ENCODE peak calls at places on chromosomes 12 and 14, in seven cellular contexts. B, G, K, J, I, S and R are unnamed samples. For H3K4me1, the result is how much of the 10 kb centered on the place peaks cover.

GRCh38 chr14:60266021-60266937 is 17.3 kb downstream of the PPM1A start:
- DNase-seq in J (no peak), G (peak), B (no peak), I (no peak), K (no peak), S (peak), R (no peak)

GRCh38 chr12:22229652-22230279 is 104.7 kb downstream of the ST8SIA1 start:
- DNase-seq in J (no peak), B (no peak), S (no peak), K (no peak), I (no peak), G (no peak), R (no peak)

GRCh38 chr14:22039938-22040780 is 366.5 kb upstream of the OR4E1 start:
- DNase-seq in J (no peak), K (no peak), I (no peak), G (peak), B (no peak), S (peak), R (peak)

GRCh38 chr12:70044170-70044569 is 199.1 kb upstream of the CNOT2 start:
- DNase-seq in J (no peak), I (no peak), S (no peak), G (no peak), K (no peak), B (no peak), R (no peak)

GRCh38 chr12:53060721-53061276 is 10.9 kb downstream of the TNS2 start:
- DNase-seq in S (no peak), J (peak), I (peak), B (peak), G (no peak), K (peak), R (no peak)

GRCh38 chr14:69808919-69809808 is 12.1 kb upstream of the SLC10A1 start:
- DNase-seq in K (no peak), G (no peak), I (no peak), S (no peak), J (no peak), B (no peak), R (no peak)

GRCh38 chr12:112194601-112195247 is 69.4 kb downstream of the TRAFD1 start:
- DNase-seq in K (no peak), B (no peak), S (no peak), G (no peak), I (no peak), J (no peak), R (no peak)

GRCh38 chr12:122029620-122030426 is 8.1 kb downstream of the BCL7A start:
- DNase-seq in K (no peak), G (no peak), J (no peak), I (no peak), S (no peak), B (no peak), R (no peak)

GRCh38 chr14:58296731-58297130 is 1.6 kb upstream of the ARID4A start:
- DNase-seq in I (no peak), S (no peak), K (no peak), B (no peak), G (no peak), J (no peak), R (no peak)

GRCh38 chr12:19910681-19911080 is 457.7 kb upstream of the PDE3A start:
- DNase-seq in B (no peak), I (no peak), G (no peak), S (no peak), J (no peak), K (no peak), R (no peak)

GRCh38 chr12:3034067-3034750 is 43.0 kb upstream of the TSPAN9 start:
- DNase-seq in J (peak), I (no peak), G (peak), B (no peak), K (peak), S (peak), R (peak)

GRCh38 chr12:116169071-116169470 is 108.4 kb downstream of the MED13L start:
- DNase-seq in J (no peak), I (no peak), G (no peak), B (no peak), K (no peak), S (no peak), R (no peak)

GRCh38 chr12:108753969-108754368 is 22.7 kb upstream of the CORO1C start:
- DNase-seq in I (no peak), B (no peak), K (no peak), G (no peak), J (no peak), S (no peak), R (no peak)

GRCh38 chr14:68333265-68333664 is 459.6 kb downstream of the ZFP36L1 start:
- DNase-seq in G (no peak), S (peak), K (no peak), I (no peak), J (no peak), B (no peak), R (no peak)

GRCh38 chr14:103151270-103151933 is 28.1 kb downstream of the TNFAIP2 start:
- DNase-seq in B (no peak), J (no peak), S (no peak), I (no peak), G (no peak), K (no peak), R (no peak)

GRCh38 chr14:79018846-79019245 is 848.7 kb downstream of the NRXN3 start:
- DNase-seq in B (no peak), S (no peak), G (no peak), K (no peak), I (no peak), J (no peak), R (no peak)

GRCh38 chr14:83706555-83706954 is 1823.4 kb upstream of the FLRT2 start:
- DNase-seq in G (peak), I (no peak), K (no peak), S (no peak), J (no peak), B (no peak), R (no peak)

GRCh38 chr12:21607701-21608100 is 3.1 kb upstream of the GYS2 start:
- DNase-seq in B (no peak), G (peak), I (no peak), K (no peak), S (peak), J (no peak), R (no peak)

GRCh38 chr14:99435327-99435726 is 45.3 kb downstream of the SETD3 start:
- DNase-seq in G (no peak), I (no peak), B (no peak), J (no peak), S (no peak), K (no peak), R (no peak)

GRCh38 chr12:53738834-53739284 is 11.6 kb upstream of the CALCOCO1 start:
- DNase-seq in I (no peak), G (no peak), J (no peak), K (no peak), B (no peak), S (no peak), R (no peak)

GRCh38 chr12:92292016-92292415 is 146.4 kb upstream of the BTG1 start:
- DNase-seq in S (no peak), B (no peak), G (no peak), K (no peak), J (no peak), I (no peak), R (no peak)

GRCh38 chr12:106919910-106920544 is 35.7 kb upstream of the TMEM263 start:
- DNase-seq in J (no peak), K (no peak), I (no peak), G (peak), S (peak), B (no peak), R (peak)

GRCh38 chr14:105484069-105484996 is 2.4 kb upstream of the CRIP1 start:
- DNase-seq in I (peak), G (no peak), S (no peak), B (peak), J (no peak), K (peak), R (no peak)

GRCh38 chr14:96502621-96503251 is 554 bp downstream of the PAPOLA start:
- DNase-seq in K (peak), B (peak), S (peak), I (peak), J (peak), G (peak), R (no peak)

GRCh38 chr12:49790741-49791140 is 37.5 kb downstream of the NCKAP5L start:
- DNase-seq in K (no peak), S (no peak), I (no peak), J (no peak), B (no peak), G (no peak), R (no peak)

GRCh38 chr12:24814379-24815086 is 134.4 kb downstream of the BCAT1 start:
- DNase-seq in B (no peak), S (peak), J (no peak), I (no peak), G (no peak), K (no peak), R (no peak)

GRCh38 chr12:3885179-3886094 is 12.2 kb upstream of the PARP11 start:
- DNase-seq in S (peak), I (no peak), G (peak), J (no peak), B (peak), K (peak), R (peak)

GRCh38 chr14:86402547-86402946 is 872.6 kb downstream of the FLRT2 start:
- DNase-seq in G (no peak), I (no peak), J (no peak), K (no peak), S (no peak), B (no peak), R (no peak)

GRCh38 chr14:36591482-36591881 is 9.1 kb upstream of the NKX2-8 start:
- DNase-seq in G (no peak), B (no peak), J (no peak), K (no peak), S (no peak), I (no peak), R (no peak)

GRCh38 chr14:35406811-35407630 is 2.5 kb upstream of the NFKBIA start:
- DNase-seq in J (no peak), K (peak), B (no peak), S (peak), I (no peak), G (peak), R (peak)

GRCh38 chr12:56029666-56030293 is 8.9 kb downstream of the IKZF4 start:
- DNase-seq in I (no peak), K (peak), J (peak), S (peak), G (peak), B (no peak), R (peak)

GRCh38 chr14:90354551-90355298 is 23.0 kb upstream of the NRDE2 start:
- DNase-seq in S (no peak), J (no peak), G (no peak), I (no peak), K (no peak), B (no peak), R (no peak)

DNA sequence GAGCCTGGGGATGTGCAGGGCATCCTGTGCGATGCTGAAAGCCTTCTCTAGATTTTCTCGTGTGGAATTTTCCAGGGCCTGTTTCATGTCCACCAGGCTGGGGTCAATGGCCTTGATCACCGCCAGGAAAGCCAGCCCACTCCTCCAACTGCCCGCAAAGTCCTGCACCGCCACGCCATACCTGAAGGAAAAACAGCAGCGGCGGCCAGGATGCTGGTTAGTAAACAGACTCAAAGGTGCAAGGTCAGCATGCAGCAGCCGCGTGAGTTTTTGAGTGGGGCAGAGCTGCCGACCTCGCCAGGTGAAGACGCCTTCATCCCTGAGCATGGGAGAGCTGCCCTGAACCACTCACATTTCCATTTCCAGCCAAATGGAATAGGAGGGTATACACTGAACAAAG is 53.4 kb upstream of the DICER1 start:
- DNase-seq in J (no peak), B (no peak), K (no peak), G (no peak), S (no peak), I (no peak), R (no peak)
- H3K4me1 ChIP-seq in J (under half), B (under half), K (under half), G (under half), S (under half), I (under half), R (under half)

GRCh38 chr14:100902295-100902694 is 1.2 kb downstream of the RTL1 start:
- DNase-seq in S (peak), B (no peak), G (no peak), I (no peak), K (no peak), J (no peak), R (no peak)
- TF ChIP-seq CTCF in S (peak), B (no peak), G (no peak), I (no peak), K (no peak), J (no peak), R (peak)

GRCh38 chr12:47249719-47250506 is 170.2 kb upstream of the AMIGO2 start:
- DNase-seq in I (no peak), J (no peak), B (no peak), K (no peak), G (no peak), S (no peak), R (peak)
- H3K4me1 ChIP-seq in I (under half), J (under half), B (under half), K (under half), G (under half), S (under half), R (under half)

GRCh38 chr12:132556801-132557200 is 53.6 kb downstream of the LRCOL1 start:
- DNase-seq in B (no peak), G (no peak), S (no peak), K (no peak), I (no peak), J (no peak), R (no peak)

GRCh38 chr12:132555686-132556085 is 54.7 kb downstream of the LRCOL1 start:
- DNase-seq in J (no peak), K (no peak), B (no peak), S (no peak), G (no peak), I (no peak), R (no peak)

GRCh38 chr12:132557291-132557968 is 53.0 kb downstream of the LRCOL1 start:
- DNase-seq in S (no peak), B (no peak), I (no peak), K (no peak), J (no peak), G (no peak), R (no peak)

GRCh38 chr12:132556216-132556615 is 54.2 kb downstream of the LRCOL1 start:
- DNase-seq in J (no peak), B (no peak), I (no peak), K (no peak), G (no peak), S (no peak), R (no peak)

DNA sequence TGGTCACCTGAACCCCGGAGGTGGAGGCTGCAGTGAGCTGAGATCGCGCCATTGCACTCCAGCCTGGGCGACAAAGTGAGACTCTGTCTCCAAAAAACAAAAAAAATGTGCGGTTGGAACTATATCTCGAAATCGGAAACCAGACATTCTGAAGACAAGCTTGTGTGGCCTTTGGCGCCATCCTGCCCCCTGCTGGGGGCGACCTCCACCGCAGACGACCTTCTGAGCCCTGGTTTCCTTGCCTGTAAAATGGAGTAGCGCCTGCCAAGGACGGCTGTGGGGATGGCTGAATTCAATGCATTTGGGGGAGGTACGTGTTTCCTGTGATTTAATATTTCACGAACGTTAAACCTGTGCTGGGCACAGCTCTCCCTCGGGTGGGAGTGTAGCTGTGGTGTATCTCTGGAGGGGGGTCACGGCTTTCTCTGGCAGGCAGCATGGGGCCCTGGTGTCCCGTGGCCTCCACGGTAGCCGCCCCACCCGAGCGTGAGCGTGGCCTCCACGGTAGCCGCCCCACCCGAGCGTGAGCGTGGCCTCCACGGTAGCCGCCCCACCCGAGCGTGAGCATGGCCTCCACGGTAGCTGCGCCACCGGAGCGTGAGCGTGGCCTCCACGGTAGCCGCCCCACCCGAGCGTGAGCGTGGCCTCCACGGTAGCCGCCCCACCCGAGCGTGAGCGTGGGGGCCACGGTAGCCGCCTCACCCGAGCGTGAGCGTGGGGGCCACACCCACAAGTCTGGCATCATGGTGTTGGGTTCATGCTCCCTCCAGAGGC is 55.3 kb downstream of the LRCOL1 start:
- DNase-seq in I (no peak), G (peak), K (no peak), J (no peak), B (no peak), S (peak), R (peak)
- TF ChIP-seq CTCF in I (peak), G (peak), K (no peak), J (peak), B (no peak), S (peak), R (peak)

DNA sequence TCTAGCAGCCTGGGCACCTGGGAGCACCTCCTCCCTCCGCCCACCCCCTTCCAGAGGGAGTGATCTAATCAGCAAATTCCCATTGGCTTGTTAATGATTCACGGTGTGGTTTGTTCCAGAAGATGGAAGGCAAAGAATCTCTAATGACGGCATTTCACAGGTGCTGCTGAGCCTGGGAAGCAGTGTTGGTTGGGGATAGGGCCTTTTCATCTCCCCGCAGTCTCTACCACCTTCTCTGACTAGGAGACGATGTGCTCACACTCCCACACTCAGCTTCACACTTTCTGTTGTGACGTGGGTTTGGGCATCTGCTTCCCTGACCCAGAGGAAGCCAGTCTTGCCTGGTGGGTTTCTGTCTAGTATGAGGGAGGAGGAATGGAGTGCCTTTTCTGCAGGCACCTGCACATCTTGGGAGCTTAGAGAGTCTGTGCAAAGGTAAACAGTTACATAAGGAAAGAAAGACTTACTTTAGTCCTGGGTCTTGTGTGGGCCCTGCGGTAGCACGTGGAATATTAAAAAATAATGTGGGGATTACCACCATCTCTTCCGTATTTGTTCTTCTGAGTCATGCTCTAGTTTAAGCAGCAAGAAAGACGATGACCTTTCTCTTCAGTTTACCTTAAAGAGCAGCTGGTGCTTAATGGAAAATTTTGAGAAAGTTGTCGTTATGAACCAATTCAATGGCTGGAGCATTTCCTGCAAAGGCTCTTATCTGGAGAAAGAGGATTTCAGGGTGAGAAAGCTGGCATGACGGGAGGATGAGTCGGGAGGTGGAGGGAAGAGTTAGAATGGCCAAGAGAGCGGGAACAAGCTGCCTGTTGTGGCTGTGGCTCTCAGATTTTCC is 70.6 kb upstream of the ARHGAP5 start:
- DNase-seq in S (no peak), I (no peak), J (no peak), K (no peak), G (no peak), B (no peak), R (no peak)
- H3K4me1 ChIP-seq in S (under half), I (under half), J (under half), K (under half), G (under half), B (under half), R (under half)

DNA sequence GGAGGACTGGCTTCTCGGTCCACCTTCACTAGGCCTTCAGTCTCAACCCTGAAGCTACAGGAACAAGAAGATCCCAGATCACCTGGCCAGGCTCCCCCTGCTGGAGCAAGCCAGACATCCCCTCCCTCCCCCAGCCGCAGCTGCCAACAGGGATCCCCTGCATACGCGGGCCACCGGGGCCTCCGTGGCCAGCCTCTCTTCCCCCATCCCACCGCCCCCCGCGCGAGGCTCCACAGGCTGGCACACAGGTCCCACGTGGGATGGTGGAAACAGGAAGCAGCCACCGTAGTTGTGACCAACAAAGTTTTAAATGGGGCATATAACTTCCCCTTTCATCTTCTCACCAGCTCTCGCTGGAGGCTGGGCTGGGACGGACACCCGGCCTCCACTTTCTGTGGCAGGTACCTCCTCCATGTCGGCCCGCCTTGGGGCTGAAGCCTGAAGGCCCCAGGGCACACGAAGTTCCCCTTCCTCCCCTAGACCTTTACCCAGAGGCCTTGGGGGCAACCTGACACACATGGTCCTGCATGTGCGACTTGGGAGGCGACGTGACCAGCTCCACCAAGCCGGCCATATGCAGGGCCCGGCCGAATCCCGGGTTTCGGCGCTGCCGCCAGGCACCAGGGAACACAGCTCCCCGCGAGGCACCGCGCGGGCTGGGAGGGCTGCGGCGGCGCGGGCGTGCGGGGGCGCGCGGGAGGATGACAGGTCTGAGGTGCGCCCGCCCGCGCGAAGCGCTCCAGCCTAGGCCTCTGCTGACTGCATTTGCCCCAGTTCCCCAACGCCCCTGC is 44.4 kb upstream of the PNMA1 start:
- DNase-seq in G (peak), K (peak), I (peak), J (peak), B (no peak), S (peak), R (peak)
- TF ChIP-seq CTCF in G (peak), K (peak), I (peak), J (peak), B (peak), S (peak), R (peak)

GRCh38 chr14:77372304-77372841 is 4.5 kb downstream of the TMED8 start:
- DNase-seq in K (no peak), B (no peak), I (no peak), S (peak), G (no peak), J (no peak), R (no peak)
- H3K4me1 ChIP-seq in K (under half), B (under half), I (under half), S (half or more), G (under half), J (under half), R (under half)

GRCh38 chr14:20611277-20611676 is 20.1 kb upstream of the RNASE12 start:
- DNase-seq in I (no peak), G (no peak), K (no peak), S (no peak), B (no peak), J (no peak), R (no peak)
- TF ChIP-seq CTCF in I (no peak), G (no peak), K (no peak), S (no peak), B (no peak), J (no peak), R (no peak)